ENCODE peak calls at places on chromosome 22, in four cellular contexts. S is endothelial cell of umbilical vein, G is SK-N-SH, V is fibroblast of villous mesenchyme. Q is an unnamed sample.
A peak's percentile ranks its signal among the peaks of the same experiment; 100 is the strongest.

GRCh38 chr22:21972293-21972779 is 10.3 kb downstream of the TOP3B start:
- DNase-seq in S (peak; percentile 40), G (peak; percentile 88), V (peak; percentile 11), Q (peak; percentile 46)

GRCh38 chr22:46849951-46850350 is 87.5 kb downstream of the TBC1D22A start:
- DNase-seq in S (no peak), G (no peak), V (no peak), Q (no peak)

GRCh38 chr22:21837184-21837979 is 30.1 kb downstream of the MAPK1 start:
- DNase-seq in S (peak; percentile 72), G (no peak), V (peak; percentile 76), Q (peak; percentile 74)

GRCh38 chr22:29219881-29220670 is 14.4 kb downstream of the EMID1 start:
- DNase-seq in S (no peak), G (peak; percentile 21), V (no peak), Q (no peak)

GRCh38 chr22:23838686-23839468 is at the start of gene DERL3:
- DNase-seq in S (peak; percentile 98), G (peak; percentile 41), V (peak; percentile 98), Q (peak; percentile 97)

GRCh38 chr22:48369789-48370507 is 1457.7 kb downstream of the BRD1 start:
- DNase-seq in S (no peak), G (no peak), V (no peak), Q (no peak)

GRCh38 chr22:28986366-28986765 is 75.3 kb downstream of the C22orf31 start:
- DNase-seq in S (no peak), G (no peak), V (peak; percentile 97), Q (peak; percentile 63)

GRCh38 chr22:29167032-29167911 is 38.4 kb upstream of the EMID1 start:
- DNase-seq in S (no peak), G (no peak), V (no peak), Q (no peak)

GRCh38 chr22:46941958-46942815 is 179.7 kb downstream of the TBC1D22A start:
- DNase-seq in S (no peak), G (no peak), V (no peak), Q (no peak)

GRCh38 chr22:45240137-45240809 is 421 bp downstream of the KIAA0930 start:
- DNase-seq in S (peak; percentile 23), G (peak; percentile 78), V (peak; percentile 30), Q (peak; percentile 25)

GRCh38 chr22:49086606-49087157 is 741.0 kb downstream of the BRD1 start:
- DNase-seq in S (no peak), G (no peak), V (no peak), Q (no peak)

GRCh38 chr22:46763051-46763705 is 728 bp downstream of the TBC1D22A start:
- DNase-seq in S (peak; percentile 34), G (peak; percentile 52), V (peak; percentile 36), Q (peak; percentile 23)

GRCh38 chr22:27720860-27721259 is 80.7 kb downstream of the MN1 start:
- DNase-seq in S (no peak), G (peak; percentile 57), V (no peak), Q (no peak)

GRCh38 chr22:29617922-29618629 is 14.6 kb downstream of the NF2 start:
- DNase-seq in S (no peak), G (no peak), V (peak; percentile 67), Q (peak; percentile 46)

GRCh38 chr22:21698430-21699329 is 32.9 kb downstream of the PPIL2 start:
- DNase-seq in S (no peak), G (no peak), V (peak; percentile 47), Q (peak; percentile 40)

GRCh38 chr22:28246392-28246791 is 327.3 kb upstream of the PITPNB start:
- DNase-seq in S (no peak), G (no peak), V (no peak), Q (peak; percentile 49)

GRCh38 chr22:27251563-27251962 is 550.0 kb downstream of the MN1 start:
- DNase-seq in S (no peak), G (no peak), V (no peak), Q (no peak)

GRCh38 chr22:32318361-32318760 is 39.3 kb upstream of the RFPL3 start:
- DNase-seq in S (no peak), G (no peak), V (no peak), Q (no peak)

GRCh38 chr22:33493476-33494205 is 426.6 kb downstream of the LARGE1 start:
- DNase-seq in S (no peak), G (no peak), V (no peak), Q (no peak)

GRCh38 chr22:25334091-25334490 is 114.7 kb downstream of the CRYBB2 start:
- DNase-seq in S (peak; percentile 44), G (no peak), V (peak; percentile 26), Q (peak; percentile 39)

GRCh38 chr22:30667486-30668305 is at the start of gene DUSP18:
- DNase-seq in S (peak; percentile 94), G (peak; percentile 99), V (peak; percentile 91), Q (peak; percentile 91)
- TF ChIP-seq CTCF in S (peak; percentile 41), G (peak; percentile 42), V (peak; percentile 37), Q (peak; percentile 37)

DNA sequence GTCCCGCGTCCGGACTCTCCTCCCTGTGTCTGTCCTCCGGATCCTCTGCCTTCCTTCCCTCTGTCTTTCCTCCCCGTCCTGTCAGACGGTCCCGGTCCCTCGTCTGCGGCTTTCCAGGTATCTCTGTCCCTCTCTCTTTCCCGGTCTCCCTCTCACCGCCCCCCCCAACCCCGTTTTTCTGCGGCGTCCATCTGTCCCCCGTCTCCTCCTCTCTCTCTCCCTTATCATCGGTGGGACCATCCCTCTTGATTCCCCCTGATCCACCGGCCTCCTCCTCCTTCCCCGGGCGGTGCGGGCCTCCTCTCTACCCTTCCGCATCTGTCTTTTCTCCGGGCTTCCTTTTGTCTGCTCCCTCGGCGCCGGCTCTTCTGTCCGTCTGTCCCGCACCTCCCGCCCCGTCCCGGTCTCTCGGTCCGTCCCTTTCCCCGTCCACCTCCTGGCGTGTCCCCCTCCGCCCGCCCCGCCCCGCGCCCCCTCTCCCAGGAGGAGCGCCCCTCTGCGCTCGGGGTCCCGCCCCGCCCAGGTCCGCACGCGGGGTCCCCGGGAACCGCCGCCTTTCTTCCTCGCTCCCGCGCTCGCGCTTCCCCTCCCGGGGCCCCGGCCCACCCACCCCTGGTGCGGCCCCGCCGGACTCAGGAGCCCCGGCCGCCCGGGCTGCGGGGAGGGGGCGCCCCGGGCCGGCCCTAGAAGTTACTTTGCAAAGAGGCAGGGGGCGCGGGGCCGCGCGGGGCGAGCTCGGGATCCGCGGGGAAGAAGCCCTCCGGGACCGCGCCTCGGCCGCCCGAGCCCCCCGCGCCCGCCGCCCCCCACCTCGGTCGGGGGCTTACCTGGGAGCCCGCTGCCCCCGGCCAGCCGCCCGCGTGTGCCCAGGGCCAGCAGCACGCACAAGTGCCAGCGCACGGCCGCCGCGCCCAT is 568 bp downstream of the SCUBE1 start:
- DNase-seq in S (no peak), G (peak; percentile 49), V (no peak), Q (no peak)
- H3K4me3 ChIP-seq in S (no peak overlapping the region), G (no peak overlapping the region), V (no peak overlapping the region), Q (no peak overlapping the region)

GRCh38 chr22:16783930-16784354 is 41.3 kb downstream of the XKR3 start:
- DNase-seq in S (no peak), G (peak; percentile 9), V (no peak), Q (no peak)
- TF ChIP-seq CTCF in S (no peak), G (peak; percentile 60), V (no peak), Q (peak; percentile 48)

GRCh38 chr22:39661842-39662676 is 91.5 kb downstream of the CACNA1I start:
- DNase-seq in S (no peak), G (no peak), V (no peak), Q (no peak)
- H3K4me3 ChIP-seq in S (no peak overlapping the region), G (no peak overlapping the region), V (no peak overlapping the region), Q (no peak overlapping the region)

GRCh38 chr22:20021196-20022181 is 579 bp downstream of the TANGO2 start:
- DNase-seq in S (peak; percentile 42), G (peak; percentile 75), V (peak; percentile 33), Q (peak; percentile 40)
- TF ChIP-seq CTCF in S (no peak), G (peak; percentile 18), V (no peak), Q (no peak)

GRCh38 chr22:36358533-36359171 is 29.1 kb downstream of the MYH9 start:
- DNase-seq in S (no peak), G (no peak), V (no peak), Q (no peak)
- H3K4me3 ChIP-seq in S (no peak overlapping the region), G (no peak overlapping the region), V (no peak overlapping the region), Q (no peak overlapping the region)

DNA sequence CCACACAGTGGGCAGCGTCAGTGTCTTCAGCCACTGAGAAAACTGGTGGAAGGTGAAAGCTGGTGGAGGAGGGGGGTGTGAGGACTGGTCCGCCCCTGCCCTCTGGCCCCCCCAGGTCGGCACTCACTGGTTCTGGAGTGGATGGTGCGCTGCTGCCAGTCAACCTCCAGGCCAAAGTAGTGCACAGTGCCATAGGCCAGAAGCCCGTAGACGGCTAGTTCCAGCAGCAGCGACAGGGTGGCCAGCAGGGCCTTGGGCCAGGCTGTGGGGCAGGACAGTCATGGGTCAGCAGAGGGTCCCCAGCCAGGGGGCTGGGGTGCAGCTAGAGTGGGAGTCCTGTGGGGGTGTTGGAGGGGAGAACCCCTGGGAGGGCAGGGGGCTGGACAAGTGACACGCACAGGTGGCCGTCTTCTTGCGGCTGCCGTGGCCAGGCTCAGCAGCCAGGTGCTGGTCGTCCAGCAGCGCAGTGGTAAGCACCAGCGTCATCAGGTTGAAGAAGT is 2.2 kb downstream of the LMF2 start:
- DNase-seq in S (no peak), G (no peak), V (no peak), Q (no peak)
- TF ChIP-seq CTCF in S (no peak), G (no peak), V (no peak), Q (no peak)

GRCh38 chr22:30948930-30949342 is 19.6 kb downstream of the MORC2 start:
- DNase-seq in S (no peak), G (no peak), V (peak; percentile 8), Q (no peak)
- H3K4me3 ChIP-seq in S (no peak overlapping the region), G (no peak overlapping the region), V (no peak overlapping the region), Q (no peak overlapping the region)

GRCh38 chr22:30863161-30863833 is 105.3 kb downstream of the MORC2 start:
- DNase-seq in S (no peak), G (peak; percentile 82), V (no peak), Q (no peak)
- TF ChIP-seq CTCF in S (no peak), G (peak; percentile 34), V (no peak), Q (no peak)